ENCODE peak calls at places on chromosomes 13 and 19, in seven cellular contexts. W is kidney, F is HCT116, T is uterus, B is heart left ventricle, X is keratinocyte, H is ovary. E is an unnamed sample.

GRCh38 chr13:110319774-110320509 is 12.9 kb downstream of the COL4A2 start:
- DNase-seq in X (no peak), F (peak; percentile 70), H (no peak), B (no peak), T (no peak), W (peak; percentile 95), E (no peak)

GRCh38 chr13:24698686-24699085 is 18.5 kb downstream of the ATP12A start:
- DNase-seq in X (no peak), W (no peak), B (no peak), T (no peak), F (no peak), H (no peak), E (no peak)

GRCh38 chr13:73956795-73957408 is 177.3 kb downstream of the KLF12 start:
- DNase-seq in T (no peak), X (no peak), B (no peak), F (no peak), W (no peak), H (no peak), E (no peak)

GRCh38 chr19:38877781-38878574 is at the start of gene RINL:
- DNase-seq in T (no peak), X (no peak), H (no peak), W (no peak), B (peak; percentile 47), F (no peak), E (no peak)

GRCh38 chr19:6269101-6269886 is 10.5 kb downstream of the MLLT1 start:
- DNase-seq in B (no peak), W (peak; percentile 61), X (no peak), T (no peak), F (no peak), H (no peak), E (no peak)

GRCh38 chr13:76711515-76712182 is 174.6 kb downstream of the KCTD12 start:
- DNase-seq in H (no peak), W (no peak), T (peak; percentile 42), F (no peak), B (peak; percentile 37), X (no peak), E (no peak)

GRCh38 chr13:63481334-63481733 is 2065.7 kb upstream of the PCDH20 start:
- DNase-seq in B (no peak), T (no peak), H (no peak), X (no peak), F (no peak), W (no peak), E (peak; percentile 95)

GRCh38 chr13:32415019-32415418 is 12.9 kb downstream of the N4BP2L1 start:
- DNase-seq in F (peak; percentile 18), B (no peak), W (no peak), H (no peak), X (no peak), T (no peak), E (no peak)

GRCh38 chr19:32318884-32319520 is 26.4 kb upstream of the ZNF507 start:
- DNase-seq in F (peak; percentile 8), B (no peak), W (no peak), H (no peak), T (no peak), X (no peak), E (no peak)

GRCh38 chr13:111158136-111158805 is 43.2 kb downstream of the ARHGEF7 start:
- DNase-seq in W (no peak), F (no peak), B (no peak), X (no peak), H (no peak), T (no peak), E (no peak)

GRCh38 chr13:43360911-43361605 is 337.7 kb downstream of the DNAJC15 start:
- DNase-seq in X (no peak), H (no peak), W (no peak), B (no peak), F (no peak), T (no peak), E (no peak)

GRCh38 chr13:30346159-30346788 is 38.9 kb upstream of the KATNAL1 start:
- DNase-seq in W (no peak), F (no peak), H (no peak), T (no peak), X (no peak), B (no peak), E (no peak)

GRCh38 chr13:51731759-51732158 is 72.2 kb downstream of the DHRS12 start:
- DNase-seq in B (no peak), W (no peak), F (no peak), T (no peak), X (no peak), H (no peak), E (peak; percentile 18)

GRCh38 chr19:49939721-49940481 is 10.6 kb upstream of the NUP62 start:
- DNase-seq in W (peak; percentile 38), H (no peak), X (no peak), F (no peak), T (no peak), B (no peak), E (no peak)

GRCh38 chr19:36489920-36490415 is 607 bp upstream of the ZNF566 start:
- DNase-seq in T (peak; percentile 79), F (no peak), W (no peak), X (peak; percentile 75), B (peak; percentile 86), H (peak; percentile 81), E (no peak)

GRCh38 chr13:98439896-98440295 is 137.0 kb downstream of the STK24 start:
- DNase-seq in H (no peak), X (no peak), W (peak; percentile 40), T (no peak), F (no peak), B (no peak), E (no peak)

GRCh38 chr19:32387701-32388392 is 17.7 kb upstream of the DPY19L3 start:
- DNase-seq in X (no peak), B (no peak), H (no peak), F (no peak), W (no peak), T (peak; percentile 35), E (no peak)

GRCh38 chr19:37243206-37243632 is 25.2 kb downstream of the ZNF383 start:
- DNase-seq in B (no peak), H (no peak), W (no peak), F (no peak), X (no peak), T (no peak), E (no peak)

GRCh38 chr19:35216026-35216832 is 12.3 kb downstream of the FAM187B start:
- DNase-seq in B (no peak), W (no peak), F (no peak), T (no peak), X (peak; percentile 7), H (no peak), E (no peak)

GRCh38 chr19:46898731-46899130 is 37.9 kb downstream of the ARHGAP35 start:
- DNase-seq in H (no peak), X (peak; percentile 50), T (peak; percentile 26), W (no peak), B (no peak), F (no peak), E (no peak)

GRCh38 chr13:26497991-26498423 is 59.5 kb upstream of the WASF3 start:
- DNase-seq in T (no peak), F (no peak), B (no peak), H (no peak), W (no peak), X (no peak), E (no peak)

GRCh38 chr13:71877280-71877653 is 10.3 kb upstream of the DACH1 start:
- DNase-seq in F (no peak), X (no peak), W (no peak), T (no peak), B (no peak), H (no peak), E (no peak)

GRCh38 chr13:28181413-28181812 is 43.1 kb downstream of the PAN3 start:
- DNase-seq in T (no peak), B (no peak), F (peak; percentile 10), X (peak; percentile 63), W (no peak), H (no peak), E (peak; percentile 51)
- H3K27ac ChIP-seq in T (no peak overlapping the region), B (no peak overlapping the region), F (no peak overlapping the region), X (peak overlapping the region; percentile 63), W (no peak overlapping the region), H (no peak overlapping the region), E (no peak overlapping the region)

GRCh38 chr19:17081672-17082630 is 6.4 kb downstream of the MYO9B start:
- DNase-seq in H (no peak), T (no peak), B (peak; percentile 72), W (no peak), X (no peak), F (no peak), E (no peak)
- H3K27ac ChIP-seq in H (no peak overlapping the region), T (peak overlapping the region; percentile 92), B (peak overlapping the region; percentile 29), W (no peak overlapping the region), X (no peak overlapping the region), F (no peak overlapping the region), E (no peak overlapping the region)

DNA sequence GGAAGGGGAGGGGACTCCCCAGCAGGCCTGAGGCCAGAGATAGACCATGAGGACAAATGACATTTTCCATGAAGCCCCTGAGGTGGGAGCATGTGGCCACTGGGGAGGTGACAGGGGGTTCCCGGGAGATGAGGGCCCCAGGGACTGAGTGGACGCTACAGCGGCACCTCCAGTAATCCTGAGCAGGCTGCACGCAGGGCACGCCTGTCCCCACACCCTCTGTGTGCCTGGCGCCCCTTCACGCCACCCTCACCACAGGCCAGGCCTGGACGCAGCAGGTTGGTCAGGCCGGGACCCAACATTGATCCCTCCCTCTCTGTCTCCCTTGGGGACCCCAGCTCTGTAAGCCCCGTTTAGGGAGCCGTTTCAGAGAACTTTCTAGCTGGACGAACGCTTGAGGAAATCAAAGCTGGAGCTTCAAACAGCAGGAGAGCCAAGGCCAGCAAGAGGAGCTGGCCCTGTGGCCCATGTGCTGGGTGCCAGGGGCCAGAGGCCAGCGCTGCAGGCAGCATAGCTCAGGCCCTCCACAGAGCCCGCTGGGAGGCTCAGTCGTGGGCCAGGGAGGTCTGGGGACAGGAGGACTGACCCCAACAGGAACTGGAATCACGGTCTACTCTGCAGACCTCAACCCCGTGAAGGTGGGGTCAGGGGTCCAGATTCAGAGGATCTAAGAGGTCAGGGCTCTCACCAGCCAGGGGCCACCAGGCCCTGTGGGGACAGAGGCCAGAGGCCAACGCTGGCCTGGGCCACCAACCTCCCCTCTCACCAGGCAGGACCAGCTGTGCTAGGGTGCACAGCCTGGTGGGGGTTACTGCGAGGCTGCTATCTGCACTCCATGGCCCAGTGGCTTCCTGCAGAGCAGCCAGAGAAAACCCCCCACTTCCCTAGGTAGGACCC is 14.6 kb downstream of the LSM4 start:
- DNase-seq in B (no peak), X (no peak), W (no peak), H (no peak), T (no peak), F (no peak), E (no peak)
- H3K27ac ChIP-seq in B (peak overlapping the region; percentile 4), X (no peak overlapping the region), W (no peak overlapping the region), H (peak overlapping the region; percentile 59), T (peak overlapping the region; percentile 100), F (peak overlapping the region; percentile 42), E (no peak overlapping the region)

GRCh38 chr19:19460761-19461265 is 54.5 kb downstream of the TSSK6 start:
- DNase-seq in H (peak; percentile 57), W (peak; percentile 89), X (no peak), B (peak; percentile 65), F (no peak), T (peak; percentile 42), E (no peak)

GRCh38 chr19:19459707-19460251 is 54.3 kb downstream of the GATAD2A start:
- DNase-seq in B (peak; percentile 57), H (no peak), X (no peak), T (no peak), F (no peak), W (peak; percentile 75), E (no peak)

GRCh38 chr19:19459099-19459498 is 53.6 kb downstream of the GATAD2A start:
- DNase-seq in H (no peak), X (no peak), F (no peak), T (no peak), B (no peak), W (no peak), E (no peak)

GRCh38 chr19:19461306-19461670 is 54.1 kb downstream of the TSSK6 start:
- DNase-seq in X (no peak), T (no peak), B (no peak), F (no peak), H (no peak), W (no peak), E (no peak)

GRCh38 chr19:19460258-19460731 is 54.8 kb downstream of the GATAD2A start:
- DNase-seq in T (no peak), X (no peak), H (no peak), W (peak; percentile 70), F (no peak), B (no peak), E (no peak)
- H3K27ac ChIP-seq in T (peak overlapping the region; percentile 8), X (peak overlapping the region; percentile 3), H (no peak overlapping the region), W (peak overlapping the region; percentile 64), F (no peak overlapping the region), B (peak overlapping the region; percentile 56), E (peak overlapping the region; percentile 13)